ENCODE peak calls at places on chromosomes 7 and 10, in five cellular contexts. One of them, this sample, is unnamed.

GRCh38 chr10:93080350-93081046 is 6.8 kb downstream of the CYP26A1 start:
- DNase-seq in transverse colon: peak
- DNase-seq in A549: peak
- DNase-seq in sigmoid colon: no peak
- DNase-seq in fibroblast of the aortic adventitia: peak
- DNase-seq in this sample: peak

GRCh38 chr10:112282086-112282485 is 1.1 kb upstream of the TECTB start:
- DNase-seq in fibroblast of the aortic adventitia: peak
- DNase-seq in transverse colon: no peak
- DNase-seq in sigmoid colon: no peak
- DNase-seq in A549: no peak
- DNase-seq in this sample: no peak

GRCh38 chr7:80918909-80919721 is at the start of gene SEMA3C:
- DNase-seq in sigmoid colon: peak
- DNase-seq in transverse colon: peak
- DNase-seq in fibroblast of the aortic adventitia: peak
- DNase-seq in A549: peak
- DNase-seq in this sample: no peak

GRCh38 chr7:106625678-106626301 is 35.2 kb downstream of the CCDC71L start:
- DNase-seq in A549: no peak
- DNase-seq in fibroblast of the aortic adventitia: no peak
- DNase-seq in transverse colon: peak
- DNase-seq in sigmoid colon: no peak
- DNase-seq in this sample: peak

GRCh38 chr10:131841131-131841661 is 59.6 kb upstream of the PPP2R2D start:
- DNase-seq in fibroblast of the aortic adventitia: no peak
- DNase-seq in A549: no peak
- DNase-seq in sigmoid colon: peak
- DNase-seq in transverse colon: no peak
- DNase-seq in this sample: no peak

GRCh38 chr10:110456523-110457091 is 41.1 kb upstream of the DUSP5 start:
- DNase-seq in fibroblast of the aortic adventitia: peak
- DNase-seq in transverse colon: no peak
- DNase-seq in A549: no peak
- DNase-seq in sigmoid colon: peak
- DNase-seq in this sample: no peak

GRCh38 chr7:55552320-55553086 is 19.8 kb downstream of the VOPP1 start:
- DNase-seq in fibroblast of the aortic adventitia: peak
- DNase-seq in sigmoid colon: no peak
- DNase-seq in transverse colon: peak
- DNase-seq in A549: no peak
- DNase-seq in this sample: no peak

GRCh38 chr7:151871904-151872303 is 5.0 kb downstream of the PRKAG2 start:
- DNase-seq in transverse colon: no peak
- DNase-seq in fibroblast of the aortic adventitia: no peak
- DNase-seq in A549: peak
- DNase-seq in sigmoid colon: no peak
- DNase-seq in this sample: no peak

GRCh38 chr10:103780242-103781149 is 74.9 kb downstream of the SH3PXD2A start:
- DNase-seq in transverse colon: no peak
- DNase-seq in sigmoid colon: no peak
- DNase-seq in A549: no peak
- DNase-seq in fibroblast of the aortic adventitia: no peak
- DNase-seq in this sample: no peak

GRCh38 chr10:3622427-3622826 is 162.6 kb downstream of the KLF6 start:
- DNase-seq in A549: no peak
- DNase-seq in sigmoid colon: no peak
- DNase-seq in transverse colon: no peak
- DNase-seq in fibroblast of the aortic adventitia: no peak
- DNase-seq in this sample: no peak

GRCh38 chr10:12605580-12606405 is 256.4 kb downstream of the CAMK1D start:
- DNase-seq in sigmoid colon: peak
- DNase-seq in A549: peak
- DNase-seq in fibroblast of the aortic adventitia: peak
- DNase-seq in transverse colon: peak
- DNase-seq in this sample: no peak

GRCh38 chr7:111746950-111747349 is 184.7 kb upstream of the IMMP2L start:
- DNase-seq in fibroblast of the aortic adventitia: no peak
- DNase-seq in A549: no peak
- DNase-seq in transverse colon: no peak
- DNase-seq in sigmoid colon: no peak
- DNase-seq in this sample: no peak

GRCh38 chr10:123519861-123520260 is 146.3 kb upstream of the GPR26 start:
- DNase-seq in A549: no peak
- DNase-seq in sigmoid colon: no peak
- DNase-seq in transverse colon: no peak
- DNase-seq in fibroblast of the aortic adventitia: no peak
- DNase-seq in this sample: no peak

GRCh38 chr7:28037220-28038010 is 143.2 kb downstream of the JAZF1 start:
- DNase-seq in A549: peak
- DNase-seq in fibroblast of the aortic adventitia: peak
- DNase-seq in transverse colon: no peak
- DNase-seq in sigmoid colon: no peak
- DNase-seq in this sample: peak

GRCh38 chr7:102439963-102440795 is 6.8 kb downstream of the ORAI2 start:
- DNase-seq in transverse colon: no peak
- DNase-seq in A549: peak
- DNase-seq in fibroblast of the aortic adventitia: peak
- DNase-seq in sigmoid colon: peak
- DNase-seq in this sample: no peak

GRCh38 chr10:132518572-132519381 is 18.8 kb upstream of the INPP5A start:
- DNase-seq in A549: no peak
- DNase-seq in sigmoid colon: no peak
- DNase-seq in transverse colon: peak
- DNase-seq in fibroblast of the aortic adventitia: no peak
- DNase-seq in this sample: no peak

GRCh38 chr10:24008164-24009066 is 200.5 kb upstream of the KIAA1217 start:
- DNase-seq in sigmoid colon: no peak
- DNase-seq in A549: no peak
- DNase-seq in fibroblast of the aortic adventitia: peak
- DNase-seq in transverse colon: no peak
- DNase-seq in this sample: no peak

GRCh38 chr10:73965890-73966768 is 31.8 kb upstream of the VCL start:
- DNase-seq in transverse colon: peak
- DNase-seq in sigmoid colon: peak
- DNase-seq in fibroblast of the aortic adventitia: peak
- DNase-seq in A549: peak
- DNase-seq in this sample: no peak

GRCh38 chr10:16843252-16843870 is 26.1 kb upstream of the RSU1 start:
- DNase-seq in transverse colon: no peak
- DNase-seq in fibroblast of the aortic adventitia: peak
- DNase-seq in A549: peak
- DNase-seq in sigmoid colon: no peak
- DNase-seq in this sample: peak

GRCh38 chr10:114575417-114576131 is 82.5 kb downstream of the ABLIM1 start:
- DNase-seq in sigmoid colon: no peak
- DNase-seq in fibroblast of the aortic adventitia: no peak
- DNase-seq in transverse colon: no peak
- DNase-seq in A549: no peak
- DNase-seq in this sample: no peak

GRCh38 chr10:17335065-17335464 is 107.0 kb downstream of the VIM start:
- DNase-seq in transverse colon: no peak
- DNase-seq in sigmoid colon: no peak
- DNase-seq in A549: no peak
- DNase-seq in fibroblast of the aortic adventitia: peak
- DNase-seq in this sample: no peak

GRCh38 chr7:110801502-110801901 is 289.4 kb upstream of the LRRN3 start:
- DNase-seq in transverse colon: no peak
- DNase-seq in sigmoid colon: no peak
- DNase-seq in A549: no peak
- DNase-seq in fibroblast of the aortic adventitia: no peak
- DNase-seq in this sample: no peak

GRCh38 chr10:126673565-126673964 is 3.1 kb upstream of the C10orf90 start:
- DNase-seq in sigmoid colon: no peak
- DNase-seq in transverse colon: no peak
- DNase-seq in A549: no peak
- DNase-seq in fibroblast of the aortic adventitia: no peak
- DNase-seq in this sample: no peak

GRCh38 chr7:55912748-55913158 is 25.5 kb downstream of the ZNF713 start:
- DNase-seq in transverse colon: no peak
- DNase-seq in fibroblast of the aortic adventitia: no peak
- DNase-seq in sigmoid colon: no peak
- DNase-seq in A549: no peak
- DNase-seq in this sample: no peak

GRCh38 chr10:23693398-23693797 is 254.5 kb downstream of the OTUD1 start:
- DNase-seq in sigmoid colon: no peak
- DNase-seq in fibroblast of the aortic adventitia: no peak
- DNase-seq in A549: no peak
- DNase-seq in transverse colon: no peak
- DNase-seq in this sample: no peak

GRCh38 chr7:13042605-13043236 is 355.3 kb downstream of the ARL4A start:
- DNase-seq in fibroblast of the aortic adventitia: peak
- DNase-seq in A549: peak
- DNase-seq in transverse colon: no peak
- DNase-seq in sigmoid colon: no peak
- DNase-seq in this sample: no peak

GRCh38 chr10:14397069-14397468 is 66.3 kb upstream of the FRMD4A start:
- DNase-seq in A549: no peak
- DNase-seq in sigmoid colon: no peak
- DNase-seq in fibroblast of the aortic adventitia: peak
- DNase-seq in transverse colon: no peak
- DNase-seq in this sample: no peak

GRCh38 chr10:71597821-71598498 is 121.6 kb downstream of the C10orf105 start:
- DNase-seq in fibroblast of the aortic adventitia: peak
- DNase-seq in sigmoid colon: peak
- DNase-seq in transverse colon: peak
- DNase-seq in A549: no peak
- DNase-seq in this sample: peak

GRCh38 chr10:13915710-13916109 is 328.9 kb downstream of the PRPF18 start:
- DNase-seq in transverse colon: no peak
- DNase-seq in sigmoid colon: peak
- DNase-seq in A549: no peak
- DNase-seq in fibroblast of the aortic adventitia: no peak
- DNase-seq in this sample: no peak

GRCh38 chr10:110011679-110012078 is 3.9 kb downstream of the ADD3 start:
- DNase-seq in sigmoid colon: no peak
- DNase-seq in transverse colon: no peak
- DNase-seq in A549: no peak
- DNase-seq in fibroblast of the aortic adventitia: no peak
- DNase-seq in this sample: no peak

GRCh38 chr10:74165530-74165901 is 14.5 kb downstream of the ADK start:
- DNase-seq in fibroblast of the aortic adventitia: no peak
- DNase-seq in A549: no peak
- DNase-seq in transverse colon: no peak
- DNase-seq in sigmoid colon: no peak
- DNase-seq in this sample: peak

GRCh38 chr10:120506674-120507073 is 49.6 kb downstream of the PLPP4 start:
- DNase-seq in transverse colon: no peak
- DNase-seq in fibroblast of the aortic adventitia: peak
- DNase-seq in A549: no peak
- DNase-seq in sigmoid colon: no peak
- DNase-seq in this sample: no peak

GRCh38 chr10:120505866-120506265 is 48.8 kb downstream of the PLPP4 start:
- DNase-seq in fibroblast of the aortic adventitia: peak
- DNase-seq in sigmoid colon: no peak
- DNase-seq in A549: no peak
- DNase-seq in transverse colon: no peak
- DNase-seq in this sample: no peak

GRCh38 chr10:120507175-120507574 is 50.1 kb downstream of the PLPP4 start:
- DNase-seq in A549: no peak
- DNase-seq in fibroblast of the aortic adventitia: no peak
- DNase-seq in sigmoid colon: no peak
- DNase-seq in transverse colon: no peak
- DNase-seq in this sample: no peak

GRCh38 chr10:120505056-120505455 is 48.0 kb downstream of the PLPP4 start:
- DNase-seq in sigmoid colon: no peak
- DNase-seq in fibroblast of the aortic adventitia: no peak
- DNase-seq in A549: no peak
- DNase-seq in transverse colon: no peak
- DNase-seq in this sample: no peak

DNA sequence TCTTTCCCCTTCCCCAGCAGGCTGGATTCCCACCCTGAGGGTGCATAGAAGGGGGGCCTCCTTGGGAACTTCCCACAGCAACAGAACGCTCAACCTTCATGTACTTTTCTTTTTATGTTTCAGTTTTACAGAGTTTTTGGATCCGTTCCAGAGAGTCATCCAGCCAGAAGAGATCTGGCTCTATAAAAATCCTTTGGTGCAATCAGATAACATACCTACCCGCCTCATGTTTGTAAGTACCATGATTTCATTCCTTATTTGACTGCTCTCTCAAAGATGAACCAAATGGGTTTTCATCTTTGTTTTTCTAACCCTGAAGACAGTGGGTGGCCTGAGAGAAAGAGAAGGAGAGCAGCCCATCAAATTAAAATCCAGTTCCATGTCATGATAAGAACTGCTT is 46.7 kb downstream of the PLPP4 start:
- DNase-seq in fibroblast of the aortic adventitia: peak
- DNase-seq in transverse colon: no peak
- DNase-seq in sigmoid colon: no peak
- DNase-seq in A549: no peak
- DNase-seq in this sample: peak
- TF ChIP-seq CTCF in fibroblast of the aortic adventitia: no peak
- TF ChIP-seq CTCF in transverse colon: no peak
- TF ChIP-seq CTCF in sigmoid colon: no peak
- TF ChIP-seq CTCF in A549: no peak
- TF ChIP-seq CTCF in this sample: no peak

GRCh38 chr7:29844614-29845013 is 38.3 kb downstream of the WIPF3 start:
- DNase-seq in fibroblast of the aortic adventitia: no peak
- DNase-seq in A549: no peak
- DNase-seq in sigmoid colon: no peak
- DNase-seq in transverse colon: no peak
- DNase-seq in this sample: no peak

GRCh38 chr7:29841926-29842671 is 35.8 kb downstream of the WIPF3 start:
- DNase-seq in A549: no peak
- DNase-seq in fibroblast of the aortic adventitia: no peak
- DNase-seq in sigmoid colon: no peak
- DNase-seq in transverse colon: no peak
- DNase-seq in this sample: no peak

GRCh38 chr7:29840701-29841100 is 34.4 kb downstream of the WIPF3 start:
- DNase-seq in A549: no peak
- DNase-seq in sigmoid colon: no peak
- DNase-seq in fibroblast of the aortic adventitia: no peak
- DNase-seq in transverse colon: no peak
- DNase-seq in this sample: no peak

GRCh38 chr7:29843106-29843505 is 36.8 kb downstream of the WIPF3 start:
- DNase-seq in sigmoid colon: no peak
- DNase-seq in fibroblast of the aortic adventitia: no peak
- DNase-seq in A549: no peak
- DNase-seq in transverse colon: no peak
- DNase-seq in this sample: no peak

GRCh38 chr7:29843738-29844137 is 37.4 kb downstream of the WIPF3 start:
- DNase-seq in fibroblast of the aortic adventitia: no peak
- DNase-seq in transverse colon: no peak
- DNase-seq in A549: no peak
- DNase-seq in sigmoid colon: no peak
- DNase-seq in this sample: no peak
- H3K4me3 ChIP-seq in fibroblast of the aortic adventitia: no peak
- H3K4me3 ChIP-seq in transverse colon: no peak
- H3K4me3 ChIP-seq in A549: no peak
- H3K4me3 ChIP-seq in sigmoid colon: no peak
- H3K4me3 ChIP-seq in this sample: no peak

GRCh38 chr10:28302668-28303488 is at the start of gene MPP7:
- DNase-seq in sigmoid colon: peak
- DNase-seq in A549: peak
- DNase-seq in transverse colon: peak
- DNase-seq in fibroblast of the aortic adventitia: peak
- DNase-seq in this sample: peak
- TF ChIP-seq CTCF in sigmoid colon: no peak
- TF ChIP-seq CTCF in A549: peak
- TF ChIP-seq CTCF in transverse colon: peak
- TF ChIP-seq CTCF in fibroblast of the aortic adventitia: peak
- TF ChIP-seq CTCF in this sample: peak

GRCh38 chr7:8362723-8363369 is 70.6 kb upstream of the NXPH1 start:
- DNase-seq in transverse colon: no peak
- DNase-seq in A549: no peak
- DNase-seq in sigmoid colon: no peak
- DNase-seq in fibroblast of the aortic adventitia: no peak
- DNase-seq in this sample: no peak
- H3K4me3 ChIP-seq in transverse colon: no peak
- H3K4me3 ChIP-seq in A549: no peak
- H3K4me3 ChIP-seq in sigmoid colon: no peak
- H3K4me3 ChIP-seq in fibroblast of the aortic adventitia: no peak
- H3K4me3 ChIP-seq in this sample: no peak